ENCODE peak calls at places on chromosomes 2 and 18, in seven cellular contexts. J, A, N, G, F, Z and D are unnamed samples.
A peak's percentile ranks its signal among the peaks of the same experiment; 100 is the strongest.

GRCh38 chr18:6370886-6371635 is 43.6 kb downstream of the L3MBTL4 start:
- DNase-seq in A (peak; percentile 12), G (peak; percentile 96), J (peak; percentile 99), N (no peak), Z (no peak), F (no peak), D (no peak)

GRCh38 chr2:174335605-174336402 is 1.1 kb downstream of the SP9 start:
- DNase-seq in F (no peak), N (no peak), Z (no peak), A (no peak), G (peak; percentile 53), J (peak; percentile 59), D (no peak)

GRCh38 chr2:240593703-240594451 is 7.3 kb downstream of the CAPN10 start:
- DNase-seq in F (no peak), N (no peak), A (no peak), G (no peak), J (no peak), Z (no peak), D (no peak)

GRCh38 chr2:207166349-207167128 is 791 bp upstream of the KLF7 start:
- DNase-seq in Z (no peak), A (peak; percentile 85), N (peak; percentile 87), F (peak; percentile 67), G (peak; percentile 62), J (peak; percentile 91), D (peak; percentile 87)

GRCh38 chr18:525066-525797 is 24.7 kb upstream of the COLEC12 start:
- DNase-seq in N (no peak), G (no peak), Z (no peak), F (no peak), A (peak; percentile 80), J (no peak), D (no peak)

GRCh38 chr2:240603081-240603835 is 16.7 kb downstream of the CAPN10 start:
- DNase-seq in J (no peak), F (no peak), Z (no peak), G (no peak), A (no peak), N (no peak), D (no peak)

GRCh38 chr18:75128911-75129716 is 79.8 kb downstream of the PTGR3 start:
- DNase-seq in Z (no peak), F (no peak), G (no peak), A (no peak), J (no peak), N (no peak), D (no peak)

GRCh38 chr2:190069936-190070696 is 7.6 kb upstream of the MSTN start:
- DNase-seq in G (peak; percentile 65), F (no peak), A (peak; percentile 74), Z (no peak), N (peak; percentile 83), J (peak; percentile 48), D (peak; percentile 86)

GRCh38 chr18:11245889-11246288 is 96.5 kb upstream of the PIEZO2 start:
- DNase-seq in F (no peak), N (no peak), J (no peak), Z (no peak), G (no peak), A (no peak), D (no peak)

GRCh38 chr2:207473203-207473865 is 56.4 kb upstream of the CREB1 start:
- DNase-seq in F (peak; percentile 35), G (peak; percentile 55), N (peak; percentile 73), Z (no peak), A (peak; percentile 88), J (peak; percentile 93), D (peak; percentile 81)

GRCh38 chr2:236803621-236804020 is 234.0 kb downstream of the ACKR3 start:
- DNase-seq in Z (no peak), J (no peak), A (no peak), N (no peak), G (no peak), F (no peak), D (no peak)

GRCh38 chr2:180730976-180731375 is 249.4 kb upstream of the UBE2E3 start:
- DNase-seq in A (no peak), N (no peak), G (no peak), F (no peak), J (no peak), Z (no peak), D (no peak)

GRCh38 chr2:239881031-239881471 is 144.1 kb downstream of the NDUFA10 start:
- DNase-seq in A (no peak), G (no peak), F (no peak), N (no peak), J (no peak), Z (no peak), D (no peak)

GRCh38 chr2:65142515-65142914 is 12.6 kb upstream of the RAB1A start:
- DNase-seq in N (no peak), Z (no peak), J (peak; percentile 3), A (peak; percentile 57), F (no peak), G (no peak), D (peak; percentile 78)

GRCh38 chr18:864872-865273 is 39.8 kb upstream of the ADCYAP1 start:
- DNase-seq in Z (no peak), F (peak; percentile 47), N (peak; percentile 71), G (peak; percentile 76), J (peak; percentile 92), A (peak; percentile 89), D (peak; percentile 81)

GRCh38 chr2:205218056-205218455 is 464.2 kb upstream of the NRP2 start:
- DNase-seq in F (no peak), A (no peak), N (no peak), G (no peak), J (no peak), Z (no peak), D (no peak)

GRCh38 chr18:13105059-13105458 is 113.5 kb upstream of the LDLRAD4 start:
- DNase-seq in F (no peak), G (no peak), A (no peak), Z (no peak), J (no peak), N (no peak), D (no peak)

GRCh38 chr2:198321522-198322088 is 517.2 kb downstream of the PLCL1 start:
- DNase-seq in J (no peak), F (no peak), N (no peak), A (no peak), Z (no peak), G (no peak), D (no peak)

GRCh38 chr2:144049137-144049536 is 470.8 kb downstream of the ZEB2 start:
- DNase-seq in Z (no peak), J (no peak), N (no peak), A (no peak), F (no peak), G (no peak), D (no peak)

GRCh38 chr2:45452866-45453265 is 158.2 kb downstream of the SRBD1 start:
- DNase-seq in N (no peak), Z (no peak), G (no peak), F (no peak), J (no peak), A (no peak), D (no peak)

GRCh38 chr18:45837283-45838070 is 12.0 kb downstream of the SIGLEC15 start:
- DNase-seq in A (peak; percentile 67), Z (no peak), N (peak; percentile 41), F (peak; percentile 19), J (peak; percentile 90), G (peak; percentile 35), D (no peak)

GRCh38 chr2:236348976-236349375 is 84.8 kb upstream of the ASB18 start:
- DNase-seq in F (no peak), J (no peak), G (no peak), N (no peak), A (no peak), Z (no peak), D (no peak)

GRCh38 chr18:28124239-28125029 is 52.5 kb downstream of the CDH2 start:
- DNase-seq in F (no peak), N (no peak), Z (no peak), A (no peak), J (no peak), G (no peak), D (no peak)

GRCh38 chr2:65273344-65273743 is 45.7 kb downstream of the ACTR2 start:
- DNase-seq in A (no peak), Z (no peak), J (no peak), G (no peak), N (no peak), F (no peak), D (no peak)

GRCh38 chr2:120526997-120527945 is 181.3 kb downstream of the INHBB start:
- DNase-seq in J (no peak), Z (no peak), F (no peak), N (no peak), G (no peak), A (no peak), D (no peak)

GRCh38 chr2:119407430-119408220 is 24.0 kb upstream of the TMEM37 start:
- DNase-seq in G (no peak), Z (no peak), F (peak; percentile 5), N (peak; percentile 69), J (peak; percentile 67), A (peak; percentile 74), D (peak; percentile 84)

GRCh38 chr2:187407407-187408084 is 40.5 kb downstream of the CALCRL start:
- DNase-seq in G (no peak), F (no peak), J (no peak), Z (no peak), A (no peak), N (no peak), D (no peak)

GRCh38 chr2:44171018-44171417 is 2.3 kb downstream of the PPM1B start:
- DNase-seq in Z (no peak), N (no peak), F (no peak), G (no peak), J (peak; percentile 4), A (no peak), D (no peak)

GRCh38 chr2:43218221-43218549 is 8.2 kb downstream of the ZFP36L2 start:
- DNase-seq in J (no peak), G (no peak), F (no peak), N (no peak), Z (no peak), A (no peak), D (no peak)

GRCh38 chr2:202339052-202339870 is 36.9 kb upstream of the BMPR2 start:
- DNase-seq in Z (no peak), F (no peak), A (peak; percentile 56), J (peak; percentile 77), G (peak; percentile 74), N (no peak), D (no peak)

GRCh38 chr2:105143467-105144127 is 97.9 kb upstream of the GPR45 start:
- DNase-seq in Z (no peak), F (peak; percentile 7), G (peak; percentile 29), J (peak; percentile 34), N (peak; percentile 7), A (no peak), D (no peak)

GRCh38 chr2:239298126-239298804 is 102.6 kb downstream of the HDAC4 start:
- DNase-seq in F (peak; percentile 75), Z (no peak), J (no peak), A (no peak), N (no peak), G (no peak), D (no peak)

GRCh38 chr2:42303252-42303651 is 57.8 kb downstream of the COX7A2L start:
- DNase-seq in G (no peak), N (no peak), A (no peak), J (no peak), Z (no peak), F (no peak), D (no peak)

GRCh38 chr2:5315512-5315911 is 376.7 kb upstream of the SOX11 start:
- DNase-seq in Z (no peak), G (peak; percentile 86), N (no peak), F (no peak), J (peak; percentile 94), A (no peak), D (no peak)

GRCh38 chr2:150485114-150485870 is 2.2 kb downstream of the RND3 start:
- DNase-seq in G (peak; percentile 75), Z (peak; percentile 42), A (peak; percentile 64), F (no peak), N (peak; percentile 36), J (peak; percentile 87), D (no peak)

GRCh38 chr18:74995404-74995737 is 213.6 kb downstream of the PTGR3 start:
- DNase-seq in Z (no peak), A (no peak), F (no peak), J (no peak), N (no peak), G (no peak), D (no peak)

GRCh38 chr2:30661173-30662107 is 145.8 kb downstream of the CAPN13 start:
- DNase-seq in G (no peak), N (peak; percentile 29), Z (no peak), J (no peak), F (no peak), A (no peak), D (no peak)

GRCh38 chr2:241123816-241124536 is 21.9 kb upstream of the MTERF4 start:
- DNase-seq in G (no peak), N (no peak), Z (no peak), A (no peak), J (no peak), F (peak; percentile 43), D (no peak)